ENCODE peak calls at places on chromosomes 6 and 20, in six cellular contexts. X, N, E, J, S and Q are unnamed samples.
A peak's percentile ranks its signal among the peaks of the same experiment; 100 is the strongest.

GRCh38 chr20:9594284-9594875 is 80.0 kb downstream of the LAMP5 start:
- DNase-seq in J (no peak), N (no peak), E (peak; percentile 83), S (no peak), X (peak; percentile 69), Q (no peak)

GRCh38 chr6:3366596-3367413 is 90.0 kb downstream of the SLC22A23 start:
- DNase-seq in J (no peak), S (no peak), X (no peak), E (no peak), N (no peak), Q (no peak)

GRCh38 chr20:11394145-11394833 is 523.4 kb upstream of the BTBD3 start:
- DNase-seq in J (no peak), X (peak; percentile 22), N (no peak), E (no peak), S (peak; percentile 95), Q (no peak)

GRCh38 chr6:143251288-143251687 is 190.6 kb downstream of the AIG1 start:
- DNase-seq in E (no peak), N (no peak), X (no peak), J (no peak), S (no peak), Q (no peak)

GRCh38 chr6:144148891-144149290 is 1.4 kb upstream of the STX11 start:
- DNase-seq in X (peak; percentile 14), J (no peak), N (no peak), S (peak; percentile 19), E (no peak), Q (no peak)

GRCh38 chr6:56808871-56809359 is 146.0 kb upstream of the BEND6 start:
- DNase-seq in J (no peak), X (peak; percentile 59), S (peak; percentile 77), E (peak; percentile 80), N (peak; percentile 27), Q (peak; percentile 20)

GRCh38 chr6:147910254-147910653 is 401.8 kb downstream of the SAMD5 start:
- DNase-seq in N (no peak), S (no peak), X (no peak), E (no peak), J (no peak), Q (no peak)

GRCh38 chr6:151422981-151423380 is 28.9 kb downstream of the RMND1 start:
- DNase-seq in J (no peak), S (no peak), N (no peak), X (no peak), E (no peak), Q (no peak)

GRCh38 chr6:168025831-168026325 is 28.4 kb downstream of the KIF25 start:
- DNase-seq in N (peak; percentile 15), X (no peak), J (no peak), E (no peak), S (no peak), Q (no peak)

GRCh38 chr6:135922170-135922569 is 70.7 kb downstream of the PDE7B start:
- DNase-seq in X (peak; percentile 93), J (no peak), E (peak; percentile 68), S (peak; percentile 98), N (no peak), Q (no peak)

GRCh38 chr20:4544765-4545164 is 176.9 kb upstream of the PRND start:
- DNase-seq in X (peak; percentile 61), J (no peak), S (peak; percentile 82), N (no peak), E (no peak), Q (no peak)

GRCh38 chr6:53735896-53736295 is 58.9 kb upstream of the LRRC1 start:
- DNase-seq in N (no peak), J (no peak), E (no peak), S (no peak), X (no peak), Q (no peak)

GRCh38 chr6:145539831-145540230 is 195.5 kb downstream of the EPM2A start:
- DNase-seq in N (no peak), S (peak; percentile 58), E (no peak), J (no peak), X (peak; percentile 19), Q (no peak)

GRCh38 chr6:136523196-136523595 is 27.0 kb downstream of the MAP7 start:
- DNase-seq in E (no peak), J (no peak), S (no peak), N (no peak), X (no peak), Q (no peak)

GRCh38 chr6:86070151-86070550 is 427.5 kb upstream of the SYNCRIP start:
- DNase-seq in E (no peak), S (no peak), N (no peak), J (no peak), X (no peak), Q (no peak)

GRCh38 chr6:98927534-98927933 is 20.2 kb downstream of the FBXL4 start:
- DNase-seq in J (no peak), S (no peak), N (no peak), E (no peak), X (no peak), Q (no peak)

GRCh38 chr20:19828233-19828632 is 70.2 kb downstream of the RIN2 start:
- DNase-seq in S (no peak), N (peak; percentile 89), J (no peak), E (peak; percentile 71), X (peak; percentile 97), Q (no peak)

GRCh38 chr6:92779758-92780157 is 639.6 kb downstream of the EPHA7 start:
- DNase-seq in S (peak; percentile 7), X (peak; percentile 83), N (no peak), E (no peak), J (no peak), Q (no peak)

GRCh38 chr20:58175836-58176235 is 52.6 kb downstream of the ANKRD60 start:
- DNase-seq in E (no peak), S (no peak), J (no peak), N (no peak), X (no peak), Q (no peak)

GRCh38 chr20:58182521-58183140 is 45.8 kb downstream of the ANKRD60 start:
- DNase-seq in N (no peak), E (no peak), S (no peak), J (no peak), X (no peak), Q (no peak)

GRCh38 chr20:58177799-58178198 is 50.7 kb downstream of the ANKRD60 start:
- DNase-seq in X (no peak), E (no peak), N (no peak), J (no peak), S (peak; percentile 9), Q (no peak)

GRCh38 chr20:58179083-58179431 is 49.4 kb downstream of the ANKRD60 start:
- DNase-seq in X (no peak), S (no peak), J (no peak), N (no peak), E (no peak), Q (no peak)

DNA sequence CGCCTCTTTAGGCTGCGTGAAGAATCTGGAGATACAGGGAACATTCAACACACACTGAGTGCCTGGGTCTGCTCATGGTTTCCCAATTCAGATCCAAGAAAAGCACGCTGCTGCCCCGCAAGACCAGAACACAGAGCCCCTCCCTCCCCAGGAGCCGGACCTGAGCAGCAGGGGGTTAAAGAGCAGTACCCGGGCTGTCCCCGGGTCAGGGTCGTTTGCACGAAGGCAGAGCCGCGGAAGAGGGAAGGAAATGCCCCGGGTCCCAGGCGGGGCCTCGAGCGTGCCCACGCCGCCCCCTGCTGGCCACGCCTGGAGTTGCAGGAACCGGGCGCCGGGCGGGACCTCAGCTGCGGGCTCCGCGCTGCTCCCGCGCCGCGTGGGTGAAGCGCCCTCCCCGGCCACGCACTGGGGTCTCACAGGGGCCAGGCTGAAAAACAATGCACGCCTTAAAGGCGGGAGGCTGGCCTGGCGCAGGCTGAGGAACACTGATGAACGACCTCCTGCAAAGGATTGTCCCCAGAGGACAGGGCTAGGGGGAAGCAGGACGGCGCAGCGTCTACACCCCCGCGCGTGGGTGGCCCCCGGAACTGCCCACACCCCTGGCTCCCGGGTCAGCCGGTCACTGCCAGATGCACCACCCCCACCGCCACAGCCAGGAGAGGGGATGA is 48.9 kb downstream of the ANKRD60 start:
- DNase-seq in S (peak; percentile 65), N (peak; percentile 49), E (peak; percentile 48), X (peak; percentile 77), J (peak; percentile 52), Q (peak; percentile 56)
- H3K4me3 ChIP-seq in S (peak overlapping the region; percentile 68), N (peak overlapping the region; percentile 46), E (peak overlapping the region; percentile 42), X (peak overlapping the region; percentile 66), J (peak overlapping the region; percentile 48), Q (peak overlapping the region; percentile 41)

GRCh38 chr6:36128073-36128472 is 2.2 kb upstream of the MAPK13 start:
- DNase-seq in E (no peak), N (no peak), X (no peak), S (no peak), J (no peak), Q (no peak)

GRCh38 chr6:36130672-36131516 is 581 bp downstream of the MAPK13 start:
- DNase-seq in N (peak; percentile 56), S (peak; percentile 39), E (no peak), J (no peak), X (peak; percentile 60), Q (peak; percentile 58)

GRCh38 chr6:36131517-36132220 is 1.4 kb downstream of the MAPK13 start:
- DNase-seq in N (peak; percentile 86), E (no peak), X (peak; percentile 51), S (peak; percentile 69), J (no peak), Q (peak; percentile 39)

GRCh38 chr6:36128793-36129192 is 1.5 kb upstream of the MAPK13 start:
- DNase-seq in E (no peak), J (no peak), N (no peak), X (no peak), S (no peak), Q (no peak)

GRCh38 chr6:36129889-36130671 is at the start of gene MAPK13:
- DNase-seq in J (no peak), E (no peak), X (peak; percentile 58), S (peak; percentile 73), N (peak; percentile 62), Q (no peak)
- H3K27ac ChIP-seq in J (peak within 1 kb of the TSS; percentile 81), E (no peak within 1 kb of the TSS), X (peak within 1 kb of the TSS; percentile 51), S (peak within 1 kb of the TSS; percentile 13), N (peak within 1 kb of the TSS; percentile 98), Q (no peak within 1 kb of the TSS)

GRCh38 chr20:43914697-43915208 is at the start of gene TOX2:
- DNase-seq in N (peak; percentile 74), X (no peak), J (no peak), E (peak; percentile 21), S (peak; percentile 73), Q (no peak)
- H3K4me3 ChIP-seq in N (peak within 1 kb of the TSS; percentile 81), X (peak within 1 kb of the TSS; percentile 60), J (peak within 1 kb of the TSS; percentile 18), E (peak within 1 kb of the TSS; percentile 87), S (peak within 1 kb of the TSS; percentile 73), Q (peak within 1 kb of the TSS; percentile 56)

GRCh38 chr6:35501784-35502183 is 4.9 kb upstream of the TEAD3 start:
- DNase-seq in S (no peak), E (no peak), J (no peak), X (no peak), N (no peak), Q (no peak)

GRCh38 chr6:35503534-35503933 is 6.7 kb upstream of the TEAD3 start:
- DNase-seq in N (no peak), S (no peak), J (no peak), X (no peak), E (no peak), Q (no peak)

GRCh38 chr6:35498407-35499045 is 1.6 kb upstream of the TEAD3 start:
- DNase-seq in X (no peak), E (no peak), J (no peak), N (no peak), S (no peak), Q (no peak)

GRCh38 chr6:35499372-35499771 is 2.5 kb upstream of the TEAD3 start:
- DNase-seq in N (no peak), S (no peak), E (no peak), J (no peak), X (no peak), Q (no peak)

DNA sequence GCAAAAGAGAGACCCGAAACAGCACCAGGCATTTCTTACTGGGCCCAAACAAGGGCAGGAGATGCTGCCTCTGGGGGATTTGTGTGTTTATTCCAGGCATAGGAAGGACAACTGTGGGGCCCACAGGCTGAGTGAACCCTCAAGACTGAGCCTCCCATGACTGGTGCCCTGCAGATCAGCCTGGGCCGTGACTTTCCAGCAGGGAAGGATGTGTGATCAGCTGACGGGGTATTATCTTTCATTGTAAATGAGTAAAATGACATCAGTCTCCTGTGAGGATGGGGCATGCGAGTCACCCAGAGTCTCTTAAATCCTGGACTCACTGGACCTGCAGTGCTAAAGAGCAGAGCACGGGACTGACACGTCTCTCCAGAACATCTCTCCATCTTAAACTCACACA is 3.9 kb upstream of the TEAD3 start:
- DNase-seq in E (peak; percentile 28), X (peak; percentile 58), S (peak; percentile 78), N (no peak), J (no peak), Q (no peak)
- H3K27ac ChIP-seq in E (no peak overlapping the region), X (no peak overlapping the region), S (no peak overlapping the region), N (no peak overlapping the region), J (no peak overlapping the region), Q (peak overlapping the region; percentile 93)